ENCODE peak calls at places on chromosomes 11 and 22, in seven cellular contexts. C, Z, Q, M, S, F and O are unnamed samples.

GRCh38 chr11:67238894-67239794 is 27.1 kb upstream of the GRK2 start:
- DNase-seq in F (no peak), Z (no peak), Q (no peak), C (no peak), S (no peak), M (peak), O (no peak)

GRCh38 chr11:77106321-77106720 is 3.7 kb downstream of the OMP start:
- DNase-seq in M (no peak), F (no peak), Q (peak), C (no peak), S (peak), Z (peak), O (no peak)

GRCh38 chr11:128804481-128804880 is 62.6 kb downstream of the KCNJ1 start:
- DNase-seq in C (no peak), Q (no peak), S (peak), M (peak), Z (peak), F (no peak), O (no peak)

GRCh38 chr11:80592546-80592945 is 1151.7 kb upstream of the TENM4 start:
- DNase-seq in S (no peak), C (no peak), Q (no peak), M (peak), Z (no peak), F (no peak), O (no peak)

GRCh38 chr11:134596404-134596803 is 184.4 kb upstream of the B3GAT1 start:
- DNase-seq in S (no peak), Q (no peak), C (no peak), Z (no peak), M (no peak), F (no peak), O (no peak)

GRCh38 chr22:17782158-17782557 is 7.9 kb upstream of the BID start:
- DNase-seq in Z (no peak), Q (no peak), M (no peak), C (no peak), F (no peak), S (no peak), O (no peak)

GRCh38 chr11:129426776-129427175 is 51.1 kb downstream of the BARX2 start:
- DNase-seq in M (no peak), Z (no peak), C (no peak), S (no peak), F (no peak), Q (no peak), O (no peak)

GRCh38 chr11:17263803-17264202 is 12.7 kb upstream of the NUCB2 start:
- DNase-seq in Z (peak), S (peak), F (no peak), M (peak), C (no peak), Q (no peak), O (no peak)

GRCh38 chr11:85694385-85694980 is 8.5 kb upstream of the CCDC89 start:
- DNase-seq in F (no peak), Z (peak), Q (no peak), S (peak), C (no peak), M (peak), O (peak)

GRCh38 chr11:115291391-115291744 is 212.8 kb downstream of the CADM1 start:
- DNase-seq in F (no peak), M (no peak), Q (no peak), Z (no peak), S (no peak), C (no peak), O (no peak)

GRCh38 chr11:95788921-95789505 is 569 bp downstream of the FAM76B start:
- DNase-seq in F (no peak), M (peak), Q (peak), C (no peak), S (peak), Z (peak), O (peak)

GRCh38 chr11:4683020-4683419 is 14.6 kb downstream of the OR51E2 start:
- DNase-seq in M (no peak), Z (peak), C (no peak), F (no peak), Q (no peak), S (no peak), O (no peak)

GRCh38 chr11:65663634-65664200 is 1.0 kb upstream of the RELA start:
- DNase-seq in S (peak), C (peak), M (peak), Q (peak), F (peak), Z (peak), O (peak)

GRCh38 chr11:64387916-64388315 is 29.0 kb downstream of the RPS6KA4 start:
- DNase-seq in S (no peak), Q (no peak), M (no peak), F (no peak), C (no peak), Z (no peak), O (no peak)

GRCh38 chr11:83078269-83078668 is 6.6 kb upstream of the RAB30 start:
- DNase-seq in Q (no peak), S (no peak), C (no peak), Z (no peak), M (no peak), F (no peak), O (no peak)

GRCh38 chr11:19849107-19849789 is 136.6 kb downstream of the NAV2 start:
- DNase-seq in F (no peak), C (no peak), Z (no peak), Q (no peak), M (peak), S (peak), O (no peak)

GRCh38 chr11:62544521-62545436 is 1.8 kb downstream of the AHNAK start:
- DNase-seq in Z (peak), C (no peak), F (no peak), M (no peak), S (no peak), Q (peak), O (peak)

GRCh38 chr11:2569321-2569721 is 124.5 kb downstream of the KCNQ1 start:
- DNase-seq in M (peak), C (peak), F (peak), S (peak), Q (no peak), Z (no peak), O (no peak)

GRCh38 chr22:17284917-17285316 is 65.7 kb upstream of the ADA2 start:
- DNase-seq in Q (no peak), Z (no peak), F (no peak), S (no peak), M (no peak), C (no peak), O (no peak)

GRCh38 chr11:35144103-35144741 is 5.3 kb downstream of the CD44 start:
- DNase-seq in F (peak), M (peak), S (peak), Z (peak), Q (peak), C (peak), O (peak)

GRCh38 chr11:123580557-123581275 is 73.7 kb downstream of the SCN3B start:
- DNase-seq in F (peak), Q (peak), M (peak), S (no peak), C (no peak), Z (peak), O (peak)

GRCh38 chr22:27195104-27195503 is 537.7 kb downstream of the MIAT start:
- DNase-seq in S (no peak), F (no peak), Z (no peak), C (no peak), Q (no peak), M (no peak), O (no peak)

GRCh38 chr11:125626381-125626950 is 1.5 kb downstream of the CHEK1 start:
- DNase-seq in M (no peak), Q (no peak), F (no peak), C (no peak), S (peak), Z (no peak), O (no peak)

GRCh38 chr11:45652781-45653180 is 12.6 kb downstream of the CHST1 start:
- DNase-seq in S (peak), F (peak), C (peak), Q (no peak), M (no peak), Z (peak), O (no peak)

GRCh38 chr11:106950067-106950491 is 68.2 kb downstream of the GUCY1A2 start:
- DNase-seq in C (no peak), F (no peak), M (no peak), S (no peak), Z (no peak), Q (peak), O (no peak)

GRCh38 chr11:79920480-79920879 is 479.6 kb upstream of the TENM4 start:
- DNase-seq in S (no peak), Z (no peak), C (no peak), F (no peak), Q (no peak), M (no peak), O (no peak)

GRCh38 chr11:14015711-14016110 is 53.2 kb downstream of the SPON1 start:
- DNase-seq in Z (peak), S (peak), F (no peak), C (no peak), M (peak), Q (peak), O (peak)

GRCh38 chr11:15603208-15603607 is 488.5 kb downstream of the INSC start:
- DNase-seq in C (no peak), S (no peak), M (no peak), Z (no peak), Q (no peak), F (no peak), O (no peak)

GRCh38 chr22:41377846-41378245 is 3.9 kb upstream of the TEF start:
- DNase-seq in Z (no peak), S (no peak), C (no peak), Q (no peak), F (no peak), M (no peak), O (no peak)

GRCh38 chr22:36148411-36148810 is 12.1 kb downstream of the APOL3 start:
- DNase-seq in C (no peak), M (no peak), S (no peak), Z (no peak), Q (no peak), F (no peak), O (no peak)

GRCh38 chr11:10091314-10092045 is 202.5 kb downstream of the SBF2 start:
- DNase-seq in Q (no peak), M (no peak), C (no peak), S (no peak), F (no peak), Z (peak), O (no peak)

GRCh38 chr11:63813563-63814382 is 517 bp downstream of the SPINDOC start:
- DNase-seq in S (peak), F (peak), M (peak), Q (peak), Z (peak), C (no peak), O (peak)

GRCh38 chr22:38180841-38181452 is 683 bp downstream of the PLA2G6 start:
- DNase-seq in F (peak), M (peak), Q (peak), Z (no peak), C (no peak), S (no peak), O (peak)

GRCh38 chr11:44751066-44751465 is 24.3 kb downstream of the TSPAN18 start:
- DNase-seq in Q (no peak), Z (no peak), S (no peak), C (no peak), F (no peak), M (no peak), O (no peak)

GRCh38 chr11:3000032-3000961 is 8.2 kb upstream of the NAP1L4 start:
- DNase-seq in Z (peak), M (peak), C (no peak), S (no peak), Q (peak), F (peak), O (peak)

GRCh38 chr11:133815636-133816035 is 29.7 kb downstream of the SPATA19 start:
- DNase-seq in C (no peak), Z (no peak), F (no peak), M (no peak), S (no peak), Q (no peak), O (no peak)

GRCh38 chr22:45867118-45867905 is 109.7 kb downstream of the WNT7B start:
- DNase-seq in F (peak), Z (no peak), S (peak), C (no peak), Q (no peak), M (peak), O (no peak)
- TF ChIP-seq CTCF in F (peak), Z (peak), S (peak), C (no peak), Q (no peak), M (peak), O (no peak)

DNA sequence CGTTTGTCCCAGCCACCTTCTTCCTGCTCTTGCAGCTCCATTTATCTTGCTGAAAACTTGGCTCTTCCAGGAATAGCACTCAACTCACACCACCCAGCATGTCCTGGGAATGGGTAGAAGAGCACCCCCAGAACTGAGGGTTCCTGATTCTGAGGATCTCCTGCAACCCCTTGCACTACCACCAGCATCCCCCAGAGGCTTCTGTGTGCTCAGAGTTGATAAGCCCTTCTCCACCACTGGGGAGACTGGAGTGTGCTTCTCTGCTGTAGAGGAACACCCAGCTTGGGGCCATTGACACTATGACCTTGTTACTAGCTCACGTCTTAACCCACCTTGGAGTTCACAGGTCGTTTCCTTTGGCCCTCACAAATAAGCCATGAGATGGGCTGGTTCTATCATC is 121.0 kb downstream of the GRIK4 start:
- DNase-seq in C (no peak), Z (no peak), S (no peak), F (no peak), Q (no peak), M (no peak), O (no peak)
- TF ChIP-seq CTCF in C (no peak), Z (peak), S (peak), F (no peak), Q (peak), M (peak), O (no peak)

GRCh38 chr11:43680521-43681505 is at the start of gene HSD17B12:
- DNase-seq in Z (peak), F (peak), Q (peak), M (peak), C (peak), S (peak), O (peak)
- TF ChIP-seq CTCF in Z (no peak), F (no peak), Q (no peak), M (no peak), C (no peak), S (peak), O (no peak)

DNA sequence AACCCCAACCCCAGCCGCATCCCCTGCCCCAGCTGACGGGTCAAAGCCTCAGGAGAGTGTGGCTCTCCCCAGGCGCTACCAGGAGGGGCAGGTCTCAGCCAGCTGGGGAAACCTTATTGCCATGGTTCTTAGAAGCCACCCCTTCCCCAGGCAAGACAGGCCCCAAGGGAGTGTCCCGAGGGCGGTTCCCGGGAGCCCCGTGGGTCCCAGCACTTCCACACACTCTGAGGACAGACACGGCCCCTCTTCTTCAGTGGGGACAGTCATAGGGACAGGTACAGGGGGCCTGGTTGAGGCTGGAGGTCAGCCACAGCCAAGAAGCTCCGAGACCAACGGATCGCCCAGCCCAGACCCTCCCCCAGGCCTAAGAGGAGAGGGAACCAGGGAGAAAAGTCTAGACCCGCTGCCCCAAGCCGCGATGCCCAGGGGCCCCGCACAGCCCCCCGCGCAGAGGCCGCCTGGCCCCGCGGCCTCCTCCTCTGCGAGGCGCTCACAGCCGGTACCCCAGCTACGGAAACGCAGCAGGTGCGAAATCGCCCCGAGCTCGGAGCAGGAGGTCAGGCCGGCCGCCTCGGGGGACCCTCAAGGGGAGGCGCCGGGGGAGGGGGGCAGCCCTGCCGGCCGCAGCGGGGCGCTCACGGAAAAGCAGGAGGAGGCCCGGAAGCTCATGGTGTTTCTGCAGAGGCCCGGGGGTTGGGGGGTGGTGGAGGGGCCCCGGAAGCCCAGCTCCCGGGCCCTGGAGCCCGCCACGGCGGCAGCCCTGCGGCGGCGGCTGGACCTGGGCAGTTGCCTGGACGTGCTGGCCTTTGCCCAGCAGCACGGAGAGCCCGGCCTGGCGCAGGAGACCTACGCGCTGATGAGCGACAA is 2.6 kb downstream of the KLHDC7B start:
- DNase-seq in C (no peak), Z (no peak), Q (no peak), F (peak), S (no peak), M (no peak), O (no peak)
- TF ChIP-seq CTCF in C (no peak), Z (no peak), Q (no peak), F (no peak), S (no peak), M (no peak), O (no peak)

GRCh38 chr11:47161890-47162289 is 14.8 kb downstream of the ARFGAP2 start:
- DNase-seq in Z (no peak), F (no peak), C (no peak), S (no peak), Q (no peak), M (peak), O (no peak)
- TF ChIP-seq CTCF in Z (no peak), F (no peak), C (no peak), S (no peak), Q (no peak), M (no peak), O (no peak)